ENCODE peak calls at places on chromosomes 11 and 22, in nine cellular contexts. One of them, this sample, is unnamed.

GRCh38 chr11:31106963-31107576 is 262.5 kb downstream of the DCDC1 start:
- DNase-seq in spleen: no peak
- DNase-seq in heart left ventricle: peak
- DNase-seq in IMR-90: peak
- DNase-seq in HCT116: peak
- DNase-seq in transverse colon: peak
- DNase-seq in breast epithelium: peak
- DNase-seq in testis: peak
- DNase-seq in prostate gland: peak
- DNase-seq in this sample: peak

GRCh38 chr11:72358461-72359405 is 75.6 kb downstream of the CLPB start:
- DNase-seq in heart left ventricle: no peak
- DNase-seq in transverse colon: no peak
- DNase-seq in testis: no peak
- DNase-seq in spleen: no peak
- DNase-seq in breast epithelium: no peak
- DNase-seq in prostate gland: no peak
- DNase-seq in IMR-90: no peak
- DNase-seq in HCT116: no peak
- DNase-seq in this sample: no peak

GRCh38 chr11:12864316-12865156 is 144.6 kb upstream of the RASSF10 start:
- DNase-seq in breast epithelium: no peak
- DNase-seq in spleen: no peak
- DNase-seq in IMR-90: peak
- DNase-seq in prostate gland: peak
- DNase-seq in heart left ventricle: no peak
- DNase-seq in HCT116: no peak
- DNase-seq in testis: no peak
- DNase-seq in transverse colon: no peak
- DNase-seq in this sample: no peak

GRCh38 chr22:19765477-19766234 is 5.1 kb downstream of the TBX1 start:
- DNase-seq in HCT116: no peak
- DNase-seq in prostate gland: no peak
- DNase-seq in transverse colon: no peak
- DNase-seq in breast epithelium: no peak
- DNase-seq in IMR-90: no peak
- DNase-seq in heart left ventricle: peak
- DNase-seq in testis: peak
- DNase-seq in spleen: no peak
- DNase-seq in this sample: no peak

GRCh38 chr11:114564836-114565235 is 5.2 kb upstream of the NXPE1 start:
- DNase-seq in breast epithelium: no peak
- DNase-seq in IMR-90: no peak
- DNase-seq in spleen: no peak
- DNase-seq in heart left ventricle: no peak
- DNase-seq in testis: no peak
- DNase-seq in HCT116: no peak
- DNase-seq in prostate gland: no peak
- DNase-seq in transverse colon: no peak
- DNase-seq in this sample: no peak

GRCh38 chr22:19776433-19777031 is 16.0 kb downstream of the TBX1 start:
- DNase-seq in breast epithelium: no peak
- DNase-seq in transverse colon: no peak
- DNase-seq in IMR-90: peak
- DNase-seq in testis: no peak
- DNase-seq in heart left ventricle: no peak
- DNase-seq in HCT116: no peak
- DNase-seq in spleen: peak
- DNase-seq in prostate gland: no peak
- DNase-seq in this sample: no peak

GRCh38 chr22:29689201-29689871 is 30.5 kb upstream of the CABP7 start:
- DNase-seq in breast epithelium: no peak
- DNase-seq in prostate gland: peak
- DNase-seq in spleen: no peak
- DNase-seq in IMR-90: no peak
- DNase-seq in transverse colon: no peak
- DNase-seq in testis: no peak
- DNase-seq in HCT116: no peak
- DNase-seq in heart left ventricle: no peak
- DNase-seq in this sample: no peak

GRCh38 chr11:134517115-134517514 is 105.1 kb upstream of the B3GAT1 start:
- DNase-seq in IMR-90: no peak
- DNase-seq in testis: no peak
- DNase-seq in spleen: no peak
- DNase-seq in prostate gland: no peak
- DNase-seq in transverse colon: no peak
- DNase-seq in heart left ventricle: no peak
- DNase-seq in HCT116: no peak
- DNase-seq in breast epithelium: no peak
- DNase-seq in this sample: no peak

GRCh38 chr11:124736738-124737137 is 3.0 kb upstream of the NRGN start:
- DNase-seq in transverse colon: no peak
- DNase-seq in breast epithelium: no peak
- DNase-seq in HCT116: no peak
- DNase-seq in heart left ventricle: no peak
- DNase-seq in prostate gland: no peak
- DNase-seq in spleen: no peak
- DNase-seq in IMR-90: no peak
- DNase-seq in testis: no peak
- DNase-seq in this sample: peak

GRCh38 chr11:124740277-124740882 is 638 bp downstream of the NRGN start:
- DNase-seq in heart left ventricle: peak
- DNase-seq in HCT116: no peak
- DNase-seq in prostate gland: no peak
- DNase-seq in transverse colon: no peak
- DNase-seq in IMR-90: no peak
- DNase-seq in breast epithelium: peak
- DNase-seq in testis: no peak
- DNase-seq in spleen: peak
- DNase-seq in this sample: no peak

GRCh38 chr11:124738713-124739478 is 846 bp upstream of the NRGN start:
- DNase-seq in IMR-90: no peak
- DNase-seq in spleen: peak
- DNase-seq in testis: no peak
- DNase-seq in heart left ventricle: no peak
- DNase-seq in prostate gland: no peak
- DNase-seq in HCT116: no peak
- DNase-seq in breast epithelium: no peak
- DNase-seq in transverse colon: no peak
- DNase-seq in this sample: no peak

GRCh38 chr11:124739479-124740276 is at the start of gene NRGN:
- DNase-seq in breast epithelium: peak
- DNase-seq in HCT116: peak
- DNase-seq in spleen: peak
- DNase-seq in prostate gland: peak
- DNase-seq in testis: peak
- DNase-seq in transverse colon: peak
- DNase-seq in heart left ventricle: peak
- DNase-seq in IMR-90: peak
- DNase-seq in this sample: peak

DNA sequence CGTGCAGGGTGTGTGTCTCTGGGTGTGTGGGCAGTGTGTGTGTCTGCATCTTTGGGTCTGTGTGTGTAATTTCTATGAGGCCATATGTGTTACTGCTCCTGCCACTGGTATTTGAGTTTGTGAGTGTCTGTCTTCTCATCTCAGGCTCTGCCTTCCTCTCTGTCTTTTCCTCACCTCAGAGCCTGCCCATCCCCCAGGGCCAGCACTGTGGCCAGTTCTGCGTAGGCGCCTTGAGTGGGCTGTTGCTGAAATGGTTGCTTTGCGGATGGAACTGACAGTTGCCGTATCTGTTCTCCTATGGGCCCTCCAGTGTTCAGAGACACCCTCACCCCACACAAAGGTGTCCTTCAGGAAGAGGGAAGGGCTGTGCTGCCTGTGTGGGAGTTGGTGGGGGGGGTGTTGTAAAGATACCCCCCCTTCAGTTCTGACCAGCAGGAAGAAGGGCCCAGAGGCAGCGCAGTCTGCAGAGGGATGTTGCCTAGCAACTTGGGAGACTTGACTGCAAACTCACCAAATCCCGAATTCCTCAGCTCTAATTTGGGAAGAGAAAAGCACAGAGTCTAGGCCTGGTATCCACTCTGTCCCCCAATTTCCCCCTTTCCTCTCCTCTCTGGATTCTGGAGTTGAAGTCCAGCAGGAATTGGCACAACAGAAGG is 2.0 kb upstream of the NRGN start:
- DNase-seq in HCT116: no peak
- DNase-seq in prostate gland: no peak
- DNase-seq in IMR-90: no peak
- DNase-seq in heart left ventricle: no peak
- DNase-seq in breast epithelium: no peak
- DNase-seq in transverse colon: no peak
- DNase-seq in spleen: no peak
- DNase-seq in testis: no peak
- DNase-seq in this sample: no peak
- H3K27ac ChIP-seq in HCT116: no peak
- H3K27ac ChIP-seq in prostate gland: no peak
- H3K27ac ChIP-seq in IMR-90: no peak
- H3K27ac ChIP-seq in heart left ventricle: no peak
- H3K27ac ChIP-seq in breast epithelium: peak
- H3K27ac ChIP-seq in transverse colon: no peak
- H3K27ac ChIP-seq in spleen: no peak
- H3K27ac ChIP-seq in testis: no peak
- H3K27ac ChIP-seq in this sample: no peak

GRCh38 chr11:2990617-2991476 is 1.3 kb downstream of the NAP1L4 start:
- DNase-seq in transverse colon: peak
- DNase-seq in spleen: no peak
- DNase-seq in HCT116: no peak
- DNase-seq in IMR-90: no peak
- DNase-seq in heart left ventricle: no peak
- DNase-seq in prostate gland: no peak
- DNase-seq in breast epithelium: no peak
- DNase-seq in testis: peak
- DNase-seq in this sample: no peak

GRCh38 chr11:2993000-2993330 is 836 bp upstream of the NAP1L4 start:
- DNase-seq in transverse colon: no peak
- DNase-seq in IMR-90: no peak
- DNase-seq in prostate gland: no peak
- DNase-seq in heart left ventricle: no peak
- DNase-seq in testis: no peak
- DNase-seq in HCT116: no peak
- DNase-seq in spleen: no peak
- DNase-seq in breast epithelium: no peak
- DNase-seq in this sample: no peak

GRCh38 chr11:2991477-2992233 is 474 bp downstream of the NAP1L4 start:
- DNase-seq in testis: peak
- DNase-seq in IMR-90: peak
- DNase-seq in transverse colon: no peak
- DNase-seq in prostate gland: peak
- DNase-seq in heart left ventricle: peak
- DNase-seq in breast epithelium: no peak
- DNase-seq in HCT116: no peak
- DNase-seq in spleen: no peak
- DNase-seq in this sample: no peak

GRCh38 chr11:2994336-2994730 is 2.2 kb upstream of the NAP1L4 start:
- DNase-seq in HCT116: no peak
- DNase-seq in testis: no peak
- DNase-seq in breast epithelium: no peak
- DNase-seq in transverse colon: no peak
- DNase-seq in prostate gland: no peak
- DNase-seq in spleen: no peak
- DNase-seq in IMR-90: no peak
- DNase-seq in heart left ventricle: no peak
- DNase-seq in this sample: no peak

DNA sequence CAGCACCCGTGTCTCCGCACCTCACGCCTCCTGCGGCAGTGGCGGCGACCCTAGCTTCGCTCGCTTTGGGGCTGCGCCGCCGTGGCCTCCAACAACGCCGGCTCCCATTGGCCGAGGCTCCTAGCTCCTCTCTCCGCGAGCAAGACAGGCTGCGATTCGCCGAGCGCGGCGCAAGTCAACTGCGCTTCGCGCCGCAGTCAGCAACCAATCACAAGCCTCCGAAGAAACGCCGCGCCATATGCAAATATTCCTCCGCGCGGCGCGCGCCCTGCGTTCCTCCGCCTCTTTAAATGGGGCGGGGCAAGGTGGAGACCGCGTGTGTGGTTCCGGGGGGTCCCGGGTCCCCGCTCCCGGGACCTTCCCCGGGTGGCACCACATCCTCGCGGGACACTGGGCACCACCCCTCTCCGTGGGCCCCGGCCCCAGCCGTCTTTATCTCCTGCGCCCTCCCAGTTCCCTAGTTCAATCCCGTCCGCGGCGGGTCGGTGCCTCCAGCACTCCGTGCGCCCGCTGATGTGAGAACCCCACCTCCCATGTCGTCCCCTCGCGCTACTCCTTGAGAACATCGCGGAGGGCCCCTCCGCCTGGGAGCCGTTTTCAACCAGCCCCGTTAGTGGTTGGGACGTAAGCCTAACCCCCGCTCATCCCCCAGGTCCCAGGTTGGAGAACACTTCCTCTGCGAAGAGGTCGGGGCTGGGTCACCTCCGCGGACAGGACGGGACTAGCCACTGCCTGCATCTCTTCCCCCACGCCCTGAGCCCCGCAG is at the start of gene NAP1L4:
- DNase-seq in heart left ventricle: peak
- DNase-seq in spleen: peak
- DNase-seq in IMR-90: peak
- DNase-seq in prostate gland: peak
- DNase-seq in transverse colon: peak
- DNase-seq in breast epithelium: peak
- DNase-seq in testis: peak
- DNase-seq in HCT116: peak
- DNase-seq in this sample: peak
- TF ChIP-seq POLR2A in heart left ventricle: peak
- TF ChIP-seq POLR2A in spleen: peak
- TF ChIP-seq POLR2A in IMR-90: peak
- TF ChIP-seq POLR2A in prostate gland: peak
- TF ChIP-seq POLR2A in transverse colon: peak
- TF ChIP-seq POLR2A in breast epithelium: no peak
- TF ChIP-seq POLR2A in testis: no peak
- TF ChIP-seq POLR2A in HCT116: peak
- TF ChIP-seq POLR2A in this sample: peak

DNA sequence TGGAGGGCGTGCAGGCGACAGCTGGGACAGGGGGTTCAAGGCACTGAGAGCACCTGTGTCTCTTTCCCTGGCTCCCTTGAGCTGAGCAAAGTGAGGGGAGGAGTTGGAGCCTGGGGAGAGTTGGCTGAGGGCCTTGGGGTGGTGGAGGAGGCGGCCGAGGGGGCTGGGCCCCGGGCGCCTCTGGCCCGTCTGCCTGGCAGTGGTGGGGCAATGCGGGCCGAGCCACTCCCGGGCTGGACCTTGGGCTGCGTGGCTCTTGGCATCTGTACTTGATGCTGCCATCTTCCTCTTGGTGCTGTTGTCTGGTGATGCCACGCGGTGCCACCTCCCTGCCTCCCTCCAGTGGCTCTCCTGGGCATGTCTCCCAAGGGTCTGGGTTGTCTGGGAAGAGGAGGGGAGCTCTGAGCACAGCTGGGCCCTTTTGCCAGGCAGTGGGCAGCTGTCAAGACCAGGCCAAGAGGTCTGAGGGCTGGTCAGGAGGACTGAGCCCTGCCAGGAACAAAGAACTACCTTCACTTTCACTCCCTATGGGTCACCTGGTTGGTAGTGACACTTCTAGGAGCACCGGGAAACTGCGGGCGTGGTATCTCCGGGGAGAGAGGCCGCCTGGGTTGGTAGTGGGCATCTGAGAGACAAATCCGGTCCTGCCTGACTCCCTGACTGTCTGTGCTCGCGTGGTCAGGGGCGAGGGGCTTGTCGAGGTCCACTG is 1.3 kb downstream of the GRIK4 start:
- DNase-seq in HCT116: no peak
- DNase-seq in IMR-90: no peak
- DNase-seq in transverse colon: no peak
- DNase-seq in prostate gland: no peak
- DNase-seq in spleen: peak
- DNase-seq in testis: no peak
- DNase-seq in breast epithelium: no peak
- DNase-seq in heart left ventricle: no peak
- DNase-seq in this sample: no peak
- TF ChIP-seq CTCF in HCT116: no peak
- TF ChIP-seq CTCF in IMR-90: no peak
- TF ChIP-seq CTCF in transverse colon: no peak
- TF ChIP-seq CTCF in prostate gland: no peak
- TF ChIP-seq CTCF in spleen: no peak
- TF ChIP-seq CTCF in testis: no peak
- TF ChIP-seq CTCF in breast epithelium: no peak
- TF ChIP-seq CTCF in heart left ventricle: no peak
- TF ChIP-seq CTCF in this sample: no peak

GRCh38 chr11:121461843-121462242 is 9.1 kb upstream of the SORL1-AS1 start:
- DNase-seq in heart left ventricle: no peak
- DNase-seq in spleen: no peak
- DNase-seq in breast epithelium: no peak
- DNase-seq in IMR-90: no peak
- DNase-seq in testis: no peak
- DNase-seq in transverse colon: no peak
- DNase-seq in prostate gland: no peak
- DNase-seq in HCT116: no peak
- DNase-seq in this sample: no peak

GRCh38 chr11:121466063-121466794 is 13.5 kb upstream of the SORL1-AS1 start:
- DNase-seq in breast epithelium: peak
- DNase-seq in spleen: no peak
- DNase-seq in prostate gland: peak
- DNase-seq in HCT116: peak
- DNase-seq in heart left ventricle: peak
- DNase-seq in transverse colon: peak
- DNase-seq in IMR-90: peak
- DNase-seq in testis: peak
- DNase-seq in this sample: peak

GRCh38 chr11:121463689-121464335 is 11.0 kb upstream of the SORL1-AS1 start:
- DNase-seq in heart left ventricle: no peak
- DNase-seq in prostate gland: no peak
- DNase-seq in HCT116: no peak
- DNase-seq in transverse colon: no peak
- DNase-seq in spleen: no peak
- DNase-seq in testis: no peak
- DNase-seq in IMR-90: no peak
- DNase-seq in breast epithelium: no peak
- DNase-seq in this sample: no peak

GRCh38 chr11:121465709-121466062 is 12.9 kb upstream of the SORL1-AS1 start:
- DNase-seq in breast epithelium: no peak
- DNase-seq in heart left ventricle: no peak
- DNase-seq in IMR-90: no peak
- DNase-seq in prostate gland: no peak
- DNase-seq in HCT116: no peak
- DNase-seq in testis: no peak
- DNase-seq in transverse colon: peak
- DNase-seq in spleen: no peak
- DNase-seq in this sample: no peak

DNA sequence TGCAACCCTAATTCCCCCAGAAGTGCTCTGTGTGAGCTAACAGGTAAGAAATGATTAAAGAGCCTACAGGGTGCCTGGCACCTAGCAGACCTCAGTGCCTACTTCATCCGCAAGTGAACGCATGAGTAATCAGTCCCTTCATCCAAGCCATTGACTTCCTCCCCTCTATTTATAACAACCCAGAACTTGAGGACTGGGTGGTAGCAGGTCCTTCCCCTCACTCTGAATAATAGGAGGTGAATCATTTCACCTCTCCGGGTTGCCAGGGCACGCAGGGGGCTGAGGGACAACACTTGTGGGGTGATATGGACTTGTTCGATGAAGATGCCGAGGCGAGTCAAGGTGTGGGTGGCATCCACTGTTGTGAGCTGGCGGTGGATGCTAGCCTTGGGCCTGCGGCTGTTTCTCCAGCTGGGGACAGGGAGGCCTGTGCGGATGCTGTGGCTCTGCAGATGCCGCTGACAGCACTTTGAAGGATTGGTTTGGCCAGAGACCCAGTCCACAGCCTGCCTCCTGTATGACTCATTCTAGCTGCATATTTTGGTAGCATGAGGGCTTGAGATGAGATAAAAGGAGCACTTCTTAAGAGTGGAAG is 11.7 kb upstream of the SORL1-AS1 start:
- DNase-seq in IMR-90: peak
- DNase-seq in prostate gland: peak
- DNase-seq in spleen: peak
- DNase-seq in heart left ventricle: peak
- DNase-seq in HCT116: peak
- DNase-seq in breast epithelium: peak
- DNase-seq in transverse colon: peak
- DNase-seq in testis: peak
- DNase-seq in this sample: no peak
- H3K27ac ChIP-seq in IMR-90: peak
- H3K27ac ChIP-seq in prostate gland: peak
- H3K27ac ChIP-seq in spleen: no peak
- H3K27ac ChIP-seq in heart left ventricle: no peak
- H3K27ac ChIP-seq in HCT116: peak
- H3K27ac ChIP-seq in breast epithelium: peak
- H3K27ac ChIP-seq in transverse colon: peak
- H3K27ac ChIP-seq in testis: peak
- H3K27ac ChIP-seq in this sample: no peak